ENCODE peak calls at places on chromosomes 3 and 15, in four cellular contexts. F is IMR-90, U is germinal center, Z is NCI-H1092. L is an unnamed sample.

GRCh38 chr3:156218353-156218744 is 98.0 kb downstream of the KCNAB1 start:
- DNase-seq in F (peak; percentile 5), U (no peak), Z (no peak), L (no peak)

GRCh38 chr3:98778852-98779379 is 15.8 kb downstream of the ST3GAL6 start:
- DNase-seq in F (peak; percentile 95), U (no peak), Z (no peak), L (no peak)

GRCh38 chr3:195762611-195763247 is 42.0 kb downstream of the MUC20 start:
- DNase-seq in F (no peak), U (no peak), Z (no peak), L (no peak)

GRCh38 chr3:169344465-169344864 is 319.0 kb downstream of the MECOM start:
- DNase-seq in F (peak; percentile 55), U (no peak), Z (no peak), L (no peak)

GRCh38 chr3:69763976-69764851 is 24.9 kb downstream of the MITF start:
- DNase-seq in F (no peak), U (no peak), Z (no peak), L (peak; percentile 10)

GRCh38 chr15:92392462-92392861 is 1.2 kb upstream of the ST8SIA2 start:
- DNase-seq in F (no peak), U (no peak), Z (no peak), L (no peak)

GRCh38 chr3:69300296-69300695 is 85.6 kb downstream of the FRMD4B start:
- DNase-seq in F (no peak), U (no peak), Z (no peak), L (no peak)

GRCh38 chr3:127629462-127630403 is 748 bp downstream of the PODXL2 start:
- DNase-seq in F (no peak), U (peak; percentile 49), Z (no peak), L (no peak)

GRCh38 chr15:95470997-95471692 is 859.4 kb upstream of the NR2F2 start:
- DNase-seq in F (peak; percentile 6), U (no peak), Z (no peak), L (no peak)

GRCh38 chr3:183260167-183260904 is 7.3 kb downstream of the B3GNT5 start:
- DNase-seq in F (no peak), U (peak; percentile 28), Z (no peak), L (no peak)

GRCh38 chr3:106345353-106346027 is 476.7 kb upstream of the CBLB start:
- DNase-seq in F (peak; percentile 93), U (no peak), Z (no peak), L (no peak)